ENCODE peak calls at places on chromosomes 7 and 10, in six cellular contexts. One of them, this sample, is unnamed.

GRCh38 chr10:128275405-128275804 is 149.2 kb upstream of the MKI67 start:
- DNase-seq in ovary: no peak
- DNase-seq in spleen: no peak
- DNase-seq in HCT116: no peak
- DNase-seq in heart left ventricle: no peak
- DNase-seq in adrenal gland: no peak
- DNase-seq in this sample: no peak

GRCh38 chr7:132455306-132455705 is 121.0 kb downstream of the PLXNA4 start:
- DNase-seq in ovary: no peak
- DNase-seq in spleen: no peak
- DNase-seq in HCT116: no peak
- DNase-seq in heart left ventricle: no peak
- DNase-seq in adrenal gland: no peak
- DNase-seq in this sample: no peak

GRCh38 chr7:27382307-27382706 is 139.7 kb downstream of the EVX1 start:
- DNase-seq in ovary: no peak
- DNase-seq in spleen: no peak
- DNase-seq in HCT116: no peak
- DNase-seq in heart left ventricle: no peak
- DNase-seq in adrenal gland: no peak
- DNase-seq in this sample: no peak

GRCh38 chr10:103800789-103801540 is 54.4 kb downstream of the SH3PXD2A start:
- DNase-seq in ovary: no peak
- DNase-seq in spleen: no peak
- DNase-seq in HCT116: no peak
- DNase-seq in heart left ventricle: no peak
- DNase-seq in adrenal gland: no peak
- DNase-seq in this sample: no peak

GRCh38 chr10:605632-606325 is 83.7 kb downstream of the DIP2C start:
- DNase-seq in ovary: no peak
- DNase-seq in spleen: peak
- DNase-seq in HCT116: no peak
- DNase-seq in heart left ventricle: no peak
- DNase-seq in adrenal gland: no peak
- DNase-seq in this sample: no peak

GRCh38 chr7:7127773-7128172 is 54.6 kb upstream of the C1GALT1 start:
- DNase-seq in ovary: no peak
- DNase-seq in spleen: no peak
- DNase-seq in HCT116: no peak
- DNase-seq in heart left ventricle: no peak
- DNase-seq in adrenal gland: no peak
- DNase-seq in this sample: no peak

GRCh38 chr7:23598321-23598720 is 1.1 kb downstream of the CCDC126 start:
- DNase-seq in ovary: no peak
- DNase-seq in spleen: no peak
- DNase-seq in HCT116: peak
- DNase-seq in heart left ventricle: no peak
- DNase-seq in adrenal gland: no peak
- DNase-seq in this sample: no peak

GRCh38 chr7:131764143-131764795 is 207.8 kb upstream of the PODXL start:
- DNase-seq in ovary: no peak
- DNase-seq in spleen: no peak
- DNase-seq in HCT116: no peak
- DNase-seq in heart left ventricle: no peak
- DNase-seq in adrenal gland: no peak
- DNase-seq in this sample: no peak

GRCh38 chr7:22549667-22550513 is 49.9 kb upstream of the STEAP1B start:
- DNase-seq in ovary: no peak
- DNase-seq in spleen: peak
- DNase-seq in HCT116: peak
- DNase-seq in heart left ventricle: no peak
- DNase-seq in adrenal gland: no peak
- DNase-seq in this sample: no peak

GRCh38 chr10:21696302-21696701 is 162.3 kb downstream of the MLLT10 start:
- DNase-seq in ovary: no peak
- DNase-seq in spleen: no peak
- DNase-seq in HCT116: no peak
- DNase-seq in heart left ventricle: no peak
- DNase-seq in adrenal gland: no peak
- DNase-seq in this sample: no peak

GRCh38 chr7:100154651-100155491 is 3.7 kb downstream of the TRAPPC14 start:
- DNase-seq in ovary: no peak
- DNase-seq in spleen: peak
- DNase-seq in HCT116: no peak
- DNase-seq in heart left ventricle: no peak
- DNase-seq in adrenal gland: no peak
- DNase-seq in this sample: no peak
- TF ChIP-seq POLR2A in ovary: no peak
- TF ChIP-seq POLR2A in spleen: no peak
- TF ChIP-seq POLR2A in HCT116: no peak
- TF ChIP-seq POLR2A in heart left ventricle: no peak
- TF ChIP-seq POLR2A in adrenal gland: no peak
- TF ChIP-seq POLR2A in this sample: no peak

GRCh38 chr7:92357260-92357659 is 90.0 kb upstream of the GATAD1 start:
- DNase-seq in ovary: no peak
- DNase-seq in spleen: no peak
- DNase-seq in HCT116: no peak
- DNase-seq in heart left ventricle: no peak
- DNase-seq in adrenal gland: no peak
- DNase-seq in this sample: no peak
- TF ChIP-seq POLR2A in ovary: no peak
- TF ChIP-seq POLR2A in spleen: no peak
- TF ChIP-seq POLR2A in HCT116: no peak
- TF ChIP-seq POLR2A in heart left ventricle: no peak
- TF ChIP-seq POLR2A in adrenal gland: no peak
- TF ChIP-seq POLR2A in this sample: no peak

DNA sequence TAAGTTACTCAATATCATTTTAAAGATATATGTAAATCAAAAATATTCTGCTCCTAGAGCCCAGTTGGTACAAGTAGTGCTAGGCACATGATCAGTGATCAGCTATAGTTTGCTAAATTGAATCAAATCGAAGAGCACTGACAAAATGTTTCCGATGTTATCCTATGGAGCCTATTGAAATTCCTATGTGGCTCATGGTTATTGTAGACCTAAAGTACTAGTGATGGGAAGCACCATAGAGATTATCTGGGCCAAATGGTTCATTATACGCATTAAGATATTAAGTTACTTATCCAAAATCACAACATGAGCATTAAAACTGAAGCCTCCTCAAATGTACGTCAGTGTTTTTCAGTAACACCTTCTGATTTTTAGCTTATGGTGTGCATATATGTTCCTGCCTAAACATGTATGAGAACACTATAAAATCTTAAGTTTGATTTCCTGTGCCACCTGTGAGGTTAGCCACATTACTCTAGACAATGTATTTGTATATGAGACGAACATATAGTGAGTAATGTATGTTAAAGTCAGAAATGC is 103.2 kb downstream of the IQUB start:
- DNase-seq in ovary: no peak
- DNase-seq in spleen: no peak
- DNase-seq in HCT116: peak
- DNase-seq in heart left ventricle: no peak
- DNase-seq in adrenal gland: no peak
- DNase-seq in this sample: no peak
- TF ChIP-seq POLR2A in ovary: no peak
- TF ChIP-seq POLR2A in spleen: no peak
- TF ChIP-seq POLR2A in HCT116: peak
- TF ChIP-seq POLR2A in heart left ventricle: no peak
- TF ChIP-seq POLR2A in adrenal gland: no peak
- TF ChIP-seq POLR2A in this sample: no peak

GRCh38 chr10:69061305-69062161 is 26.4 kb upstream of the SRGN start:
- DNase-seq in ovary: peak
- DNase-seq in spleen: peak
- DNase-seq in HCT116: no peak
- DNase-seq in heart left ventricle: peak
- DNase-seq in adrenal gland: peak
- DNase-seq in this sample: peak
- TF ChIP-seq POLR2A in ovary: peak
- TF ChIP-seq POLR2A in spleen: no peak
- TF ChIP-seq POLR2A in HCT116: no peak
- TF ChIP-seq POLR2A in heart left ventricle: peak
- TF ChIP-seq POLR2A in adrenal gland: peak
- TF ChIP-seq POLR2A in this sample: no peak

DNA sequence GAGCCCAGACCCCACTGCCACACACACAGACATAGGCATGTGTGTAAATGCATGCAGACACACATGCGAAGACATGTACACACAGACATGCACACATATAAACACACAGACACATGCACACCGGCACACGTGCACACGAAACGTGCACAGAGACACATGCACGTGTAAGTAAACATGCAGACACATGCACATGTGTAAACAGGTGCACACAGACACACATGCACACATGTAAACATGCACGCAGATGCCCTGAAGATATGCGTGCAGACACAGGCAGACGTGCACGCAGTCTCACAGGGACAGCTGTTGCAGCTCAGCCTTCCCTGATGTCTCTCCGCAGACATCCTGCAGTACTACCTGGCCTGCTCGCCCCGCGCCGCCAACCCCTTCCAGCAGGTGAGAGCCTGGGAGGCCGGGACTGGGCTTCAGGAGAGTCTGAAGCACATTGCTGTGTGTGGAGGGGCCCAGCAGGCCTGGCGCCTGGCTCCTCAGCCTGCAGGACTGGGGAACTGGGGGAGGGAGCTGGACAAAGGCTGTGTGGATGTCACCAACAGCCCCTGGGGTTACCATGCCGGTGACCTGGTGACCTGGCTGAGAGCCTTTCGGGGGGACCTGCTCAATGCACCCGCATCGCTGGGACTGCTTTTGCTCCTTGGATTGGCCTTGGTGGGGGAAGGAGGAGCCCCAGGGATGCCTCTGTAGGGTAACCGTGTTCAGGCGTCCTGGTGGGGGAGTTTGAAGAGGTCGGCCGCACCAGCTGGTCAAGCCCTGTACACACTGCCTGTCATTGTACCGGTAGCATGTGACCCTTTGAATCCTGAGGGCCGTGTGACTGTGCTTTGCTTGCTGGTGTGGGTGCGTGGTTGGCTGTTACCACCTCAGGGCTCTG is 20.3 kb downstream of the TTYH3 start:
- DNase-seq in ovary: no peak
- DNase-seq in spleen: no peak
- DNase-seq in HCT116: no peak
- DNase-seq in heart left ventricle: no peak
- DNase-seq in adrenal gland: no peak
- DNase-seq in this sample: no peak
- TF ChIP-seq POLR2A in ovary: no peak
- TF ChIP-seq POLR2A in spleen: no peak
- TF ChIP-seq POLR2A in HCT116: no peak
- TF ChIP-seq POLR2A in heart left ventricle: no peak
- TF ChIP-seq POLR2A in adrenal gland: no peak
- TF ChIP-seq POLR2A in this sample: no peak

DNA sequence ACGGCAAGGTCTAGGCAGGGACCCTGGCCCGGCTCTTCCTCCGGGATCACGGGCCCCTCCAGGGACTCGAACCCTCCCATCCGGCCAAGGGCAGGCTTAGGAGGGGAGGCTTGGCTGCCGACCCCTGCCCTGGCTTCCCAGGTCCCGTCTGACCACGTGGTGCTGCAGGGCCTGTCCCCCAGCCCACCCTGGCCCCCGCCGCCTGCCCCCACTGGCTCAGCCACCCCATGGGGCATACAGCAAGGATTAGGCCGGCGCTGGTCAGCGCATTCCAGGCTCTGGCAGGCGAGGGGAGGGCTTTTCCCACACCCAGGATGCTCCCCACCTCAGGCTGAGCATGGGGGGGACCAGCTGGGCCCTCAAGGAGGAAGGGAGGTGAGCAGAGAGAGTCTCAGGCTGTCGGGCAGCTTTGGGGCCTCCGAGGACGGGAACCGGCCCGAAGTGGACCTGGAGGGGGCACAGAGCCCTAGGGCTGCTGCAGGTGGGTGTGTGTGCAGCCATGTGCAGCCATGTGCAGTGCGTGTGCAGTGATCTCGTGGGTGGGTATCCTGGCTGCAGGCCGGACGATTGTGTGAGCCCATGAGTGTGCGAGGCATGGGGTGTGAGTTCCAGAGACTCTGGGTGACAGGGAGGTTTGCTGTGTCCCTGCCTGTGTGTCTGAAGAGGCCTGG is 713 bp upstream of the GRIFIN start:
- DNase-seq in ovary: no peak
- DNase-seq in spleen: no peak
- DNase-seq in HCT116: no peak
- DNase-seq in heart left ventricle: no peak
- DNase-seq in adrenal gland: no peak
- DNase-seq in this sample: no peak
- TF ChIP-seq POLR2A in ovary: no peak
- TF ChIP-seq POLR2A in spleen: no peak
- TF ChIP-seq POLR2A in HCT116: no peak
- TF ChIP-seq POLR2A in heart left ventricle: no peak
- TF ChIP-seq POLR2A in adrenal gland: no peak
- TF ChIP-seq POLR2A in this sample: no peak

GRCh38 chr7:157010588-157011332 is at the start of gene MNX1:
- DNase-seq in ovary: no peak
- DNase-seq in spleen: peak
- DNase-seq in HCT116: peak
- DNase-seq in heart left ventricle: no peak
- DNase-seq in adrenal gland: peak
- DNase-seq in this sample: peak
- TF ChIP-seq POLR2A in ovary: no peak
- TF ChIP-seq POLR2A in spleen: no peak
- TF ChIP-seq POLR2A in HCT116: no peak
- TF ChIP-seq POLR2A in heart left ventricle: no peak
- TF ChIP-seq POLR2A in adrenal gland: no peak
- TF ChIP-seq POLR2A in this sample: no peak

DNA sequence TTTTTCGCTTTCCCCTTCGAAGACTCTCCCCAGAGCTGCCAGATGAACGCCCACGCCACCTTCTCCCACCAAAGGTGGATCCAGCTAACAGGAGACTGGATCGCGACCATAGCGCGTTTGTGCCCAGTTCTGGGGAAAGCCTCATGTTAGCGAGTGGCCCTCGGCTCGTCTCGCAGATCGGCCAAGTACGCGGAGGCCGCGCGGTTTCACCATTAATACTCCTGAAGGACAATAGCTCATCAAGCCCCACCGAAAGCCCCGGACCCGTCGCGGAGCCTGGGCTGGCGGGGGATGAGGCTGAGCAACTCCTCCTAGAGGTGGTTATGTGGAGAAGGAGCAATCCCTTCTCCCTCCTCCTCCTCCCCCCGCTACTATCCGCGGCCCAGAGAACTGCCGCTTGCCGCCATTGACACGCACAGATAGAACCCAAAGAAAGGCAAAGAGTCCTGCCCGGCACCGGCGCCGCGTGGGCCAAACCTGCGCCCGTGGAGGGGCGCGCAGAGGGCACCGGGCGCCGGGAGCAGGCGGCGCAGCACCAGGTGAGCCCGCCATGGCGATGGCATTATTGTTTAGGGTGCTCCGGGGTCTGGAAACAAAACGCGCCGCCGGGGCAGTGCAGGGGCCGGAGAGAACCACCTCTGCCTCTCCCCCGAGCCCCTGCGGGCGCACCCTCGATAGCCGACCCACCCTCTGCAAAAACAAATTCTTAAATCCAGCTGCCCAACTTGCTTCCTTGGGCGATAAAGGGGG is at the start of gene MACROH2A2:
- DNase-seq in ovary: peak
- DNase-seq in spleen: no peak
- DNase-seq in HCT116: peak
- DNase-seq in heart left ventricle: peak
- DNase-seq in adrenal gland: peak
- DNase-seq in this sample: no peak
- TF ChIP-seq POLR2A in ovary: no peak
- TF ChIP-seq POLR2A in spleen: no peak
- TF ChIP-seq POLR2A in HCT116: no peak
- TF ChIP-seq POLR2A in heart left ventricle: no peak
- TF ChIP-seq POLR2A in adrenal gland: no peak
- TF ChIP-seq POLR2A in this sample: no peak